ENCODE peak calls at places on chromosomes 7 and 10, in eight cellular contexts. M is naive thymus-derived CD4-positive, alpha-beta T cell; Q is stimulated activated CD8-positive, alpha-beta memory T cell treated with anti-CD3 and anti-CD28 coated beads, Interleukin-15, amount 100 ng/mL, for 24 hours; C is bronchial epithelial cell; L is NCI-H774; N is hippocampal formation; B is neural progenitor cell; V is astrocyte. A is an unnamed sample.

GRCh38 chr7:144908943-144909556 is 73.2 kb upstream of the TPK1 start:
- DNase-seq in M (no peak), Q (no peak), C (no peak), L (no peak), N (no peak), B (peak), V (no peak), A (no peak)

GRCh38 chr10:127863231-127863825 is 29.4 kb downstream of the CLRN3 start:
- DNase-seq in M (no peak), Q (no peak), C (no peak), L (no peak), N (no peak), B (no peak), V (peak), A (no peak)

GRCh38 chr10:43407148-43407575 is 1.8 kb downstream of the HNRNPF start:
- DNase-seq in M (peak), Q (peak), C (no peak), L (peak), N (peak), B (peak), V (peak), A (peak)

GRCh38 chr10:102779680-102780079 is 35.9 kb downstream of the WBP1L start:
- DNase-seq in M (no peak), Q (no peak), C (peak), L (no peak), N (no peak), B (no peak), V (no peak), A (no peak)

GRCh38 chr7:129773328-129773731 is 161.8 kb downstream of the NRF1 start:
- DNase-seq in M (no peak), Q (no peak), C (no peak), L (no peak), N (no peak), B (no peak), V (no peak), A (no peak)

GRCh38 chr10:69732147-69732825 is 69.4 kb upstream of the COL13A1 start:
- DNase-seq in M (no peak), Q (no peak), C (no peak), L (no peak), N (no peak), B (no peak), V (no peak), A (no peak)

GRCh38 chr10:12670004-12670403 is 320.7 kb downstream of the CAMK1D start:
- DNase-seq in M (no peak), Q (no peak), C (no peak), L (no peak), N (no peak), B (no peak), V (peak), A (no peak)

GRCh38 chr7:5750026-5750425 is 31.4 kb downstream of the RNF216 start:
- DNase-seq in M (no peak), Q (no peak), C (no peak), L (no peak), N (no peak), B (no peak), V (peak), A (no peak)

GRCh38 chr7:28478661-28479060 is 66.3 kb downstream of the CREB5 start:
- DNase-seq in M (no peak), Q (no peak), C (no peak), L (peak), N (no peak), B (no peak), V (peak), A (no peak)

GRCh38 chr7:3520206-3520605 is 219.2 kb downstream of the SDK1 start:
- DNase-seq in M (peak), Q (no peak), C (no peak), L (peak), N (no peak), B (no peak), V (no peak), A (no peak)

GRCh38 chr10:101495324-101495925 is 92.6 kb downstream of the POLL start:
- DNase-seq in M (no peak), Q (no peak), C (peak), L (no peak), N (no peak), B (peak), V (no peak), A (peak)

GRCh38 chr10:570631-571565 is 118.6 kb downstream of the DIP2C start:
- DNase-seq in M (no peak), Q (no peak), C (no peak), L (no peak), N (no peak), B (no peak), V (no peak), A (no peak)

GRCh38 chr7:155644971-155645509 is 579 bp downstream of the RBM33 start:
- DNase-seq in M (no peak), Q (peak), C (no peak), L (no peak), N (peak), B (peak), V (peak), A (peak)

GRCh38 chr10:119412831-119413737 is 129.4 kb downstream of the RGS10 start:
- DNase-seq in M (no peak), Q (no peak), C (peak), L (no peak), N (no peak), B (peak), V (peak), A (no peak)

GRCh38 chr7:29199776-29200175 is 5.2 kb downstream of the CHN2 start:
- DNase-seq in M (no peak), Q (no peak), C (no peak), L (no peak), N (no peak), B (no peak), V (no peak), A (no peak)

GRCh38 chr10:29259498-29259897 is 29.4 kb upstream of the LYZL1 start:
- DNase-seq in M (no peak), Q (no peak), C (no peak), L (no peak), N (no peak), B (no peak), V (no peak), A (no peak)

GRCh38 chr7:123681561-123681960 is 25.9 kb downstream of the LMOD2 start:
- DNase-seq in M (no peak), Q (no peak), C (no peak), L (no peak), N (no peak), B (no peak), V (no peak), A (no peak)

GRCh38 chr10:74117738-74118137 is 32.9 kb downstream of the AP3M1 start:
- DNase-seq in M (no peak), Q (no peak), C (no peak), L (no peak), N (no peak), B (no peak), V (no peak), A (no peak)

GRCh38 chr10:36110097-36110496 is 468.0 kb upstream of the FZD8 start:
- DNase-seq in M (no peak), Q (no peak), C (peak), L (no peak), N (no peak), B (no peak), V (no peak), A (no peak)

GRCh38 chr7:101816499-101817030 is 861 bp upstream of the CUX1 start:
- DNase-seq in M (no peak), Q (no peak), C (no peak), L (peak), N (peak), B (peak), V (no peak), A (peak)

GRCh38 chr7:119929891-119930290 is 343.1 kb upstream of the KCND2 start:
- DNase-seq in M (no peak), Q (no peak), C (no peak), L (no peak), N (no peak), B (no peak), V (peak), A (no peak)

GRCh38 chr7:7876419-7876818 is 92.2 kb upstream of the GLCCI1 start:
- DNase-seq in M (no peak), Q (no peak), C (no peak), L (no peak), N (no peak), B (no peak), V (no peak), A (no peak)

GRCh38 chr10:58743466-58744115 is 230.9 kb downstream of the BICC1 start:
- DNase-seq in M (no peak), Q (no peak), C (no peak), L (no peak), N (no peak), B (peak), V (peak), A (peak)

GRCh38 chr10:89079991-89080390 is 89.4 kb downstream of the FAS start:
- DNase-seq in M (no peak), Q (no peak), C (peak), L (no peak), N (no peak), B (no peak), V (no peak), A (peak)

GRCh38 chr7:17932770-17933169 is 7.5 kb downstream of the SNX13 start:
- DNase-seq in M (no peak), Q (no peak), C (no peak), L (no peak), N (no peak), B (no peak), V (no peak), A (no peak)

GRCh38 chr10:85612378-85612775 is 754.2 kb downstream of the GRID1 start:
- DNase-seq in M (peak), Q (no peak), C (no peak), L (no peak), N (no peak), B (no peak), V (no peak), A (peak)

GRCh38 chr10:131855396-131855762 is 45.4 kb upstream of the PPP2R2D start:
- DNase-seq in M (no peak), Q (no peak), C (no peak), L (no peak), N (no peak), B (no peak), V (no peak), A (no peak)

GRCh38 chr10:67839957-67840356 is 2.0 kb upstream of the DNAJC12 start:
- DNase-seq in M (no peak), Q (no peak), C (peak), L (no peak), N (no peak), B (no peak), V (peak), A (peak)

GRCh38 chr10:12566161-12567115 is 217.1 kb downstream of the CAMK1D start:
- DNase-seq in M (no peak), Q (no peak), C (no peak), L (no peak), N (no peak), B (no peak), V (peak), A (no peak)

GRCh38 chr10:71766717-71767419 is 6.5 kb downstream of the VSIR start:
- DNase-seq in M (no peak), Q (no peak), C (peak), L (no peak), N (no peak), B (no peak), V (peak), A (peak)